ENCODE peak calls at places on chromosomes 13 and 19, in nine cellular contexts. O is thyroid gland; X is left lung; W is psoas muscle; H is effector memory CD4-positive, alpha-beta T cell; G is naive thymus-derived CD4-positive, alpha-beta T cell; Z is spleen; C is uterus; N is GM23248. L is an unnamed sample.

GRCh38 chr13:76846363-76846762 is 39.8 kb downstream of the KCTD12 start:
- DNase-seq in H (no peak), Z (no peak), N (peak), O (no peak), C (no peak), X (no peak), W (no peak), G (no peak), L (no peak)

GRCh38 chr13:78608705-78609463 is 5.5 kb upstream of the POU4F1 start:
- DNase-seq in C (no peak), H (no peak), N (peak), X (peak), G (no peak), W (no peak), Z (peak), O (no peak), L (no peak)

GRCh38 chr19:18671303-18672043 is 12.0 kb upstream of the CRTC1 start:
- DNase-seq in W (no peak), N (no peak), O (no peak), X (no peak), Z (no peak), G (no peak), C (no peak), H (no peak), L (no peak)

GRCh38 chr13:98345103-98345899 is 168.2 kb upstream of the RNF113B start:
- DNase-seq in W (no peak), G (no peak), N (no peak), X (no peak), O (no peak), H (no peak), C (no peak), Z (no peak), L (no peak)

GRCh38 chr19:33463194-33463593 is 58.4 kb downstream of the PEPD start:
- DNase-seq in W (no peak), X (no peak), N (no peak), O (no peak), G (no peak), Z (no peak), C (no peak), H (no peak), L (no peak)

GRCh38 chr19:43527860-43528622 is 1.0 kb upstream of the ETHE1 start:
- DNase-seq in H (no peak), G (no peak), N (peak), O (peak), X (no peak), Z (no peak), W (peak), C (peak), L (no peak)

GRCh38 chr13:47708386-47708785 is 292.7 kb downstream of the SUCLA2 start:
- DNase-seq in Z (no peak), W (no peak), N (peak), H (no peak), O (no peak), G (no peak), X (no peak), C (no peak), L (no peak)

GRCh38 chr13:103815619-103816018 is 749.4 kb upstream of the SLC10A2 start:
- DNase-seq in N (no peak), H (no peak), Z (no peak), O (no peak), G (no peak), W (no peak), X (no peak), C (no peak), L (no peak)

GRCh38 chr13:67258482-67258881 is 28.3 kb upstream of the PCDH9 start:
- DNase-seq in N (no peak), Z (no peak), X (no peak), G (no peak), W (no peak), H (no peak), C (no peak), O (no peak), L (no peak)

GRCh38 chr19:53958168-53958571 is 4.6 kb upstream of the CACNG8 start:
- DNase-seq in C (no peak), H (no peak), W (no peak), G (no peak), O (no peak), Z (no peak), N (no peak), X (no peak), L (no peak)

GRCh38 chr19:10812902-10813404 is 23.1 kb downstream of the TMED1 start:
- DNase-seq in X (peak), O (peak), Z (peak), G (no peak), N (peak), W (peak), C (peak), H (no peak), L (no peak)

GRCh38 chr13:111973186-111974064 is 93.5 kb upstream of the SOX1 start:
- DNase-seq in H (no peak), G (no peak), X (no peak), C (no peak), W (no peak), Z (no peak), O (no peak), N (no peak), L (no peak)

GRCh38 chr13:27971776-27972618 is 2.9 kb upstream of the CDX2 start:
- DNase-seq in H (no peak), X (no peak), Z (no peak), W (no peak), C (no peak), N (no peak), G (no peak), O (no peak), L (no peak)

GRCh38 chr13:42847891-42848663 is 66.7 kb downstream of the FAM216B start:
- DNase-seq in N (peak), G (no peak), X (no peak), H (no peak), C (no peak), Z (no peak), O (no peak), W (no peak), L (no peak)

GRCh38 chr19:28968721-28969120 is 244.2 kb downstream of the UQCRFS1 start:
- DNase-seq in G (no peak), N (no peak), Z (no peak), X (no peak), H (no peak), W (no peak), O (no peak), C (no peak), L (no peak)

GRCh38 chr19:7083076-7083956 is 13.8 kb downstream of the ZNF557 start:
- DNase-seq in N (peak), X (no peak), O (no peak), W (no peak), H (no peak), C (no peak), G (no peak), Z (no peak), L (no peak)

GRCh38 chr13:33018886-33019285 is 2.7 kb downstream of the KL start:
- DNase-seq in G (no peak), X (no peak), Z (no peak), O (no peak), H (no peak), N (no peak), W (no peak), C (no peak), L (no peak)

GRCh38 chr13:70108276-70108845 is at the start of gene KLHL1:
- DNase-seq in G (no peak), X (no peak), Z (no peak), N (no peak), H (no peak), W (no peak), O (no peak), C (no peak), L (no peak)

GRCh38 chr13:99150575-99151370 is 49.9 kb upstream of the UBAC2 start:
- DNase-seq in G (no peak), X (no peak), C (no peak), O (peak), N (peak), Z (no peak), W (no peak), H (no peak), L (no peak)

GRCh38 chr19:31350693-31351211 is 1.5 kb upstream of the TSHZ3 start:
- DNase-seq in N (peak), Z (peak), W (peak), X (peak), O (peak), C (peak), H (no peak), G (no peak), L (no peak)

GRCh38 chr13:35630551-35631275 is 154.2 kb upstream of the MAB21L1 start:
- DNase-seq in X (no peak), N (peak), C (no peak), Z (no peak), G (no peak), W (no peak), H (no peak), O (no peak), L (no peak)

GRCh38 chr19:484494-484893 is 11.8 kb upstream of the MADCAM1 start:
- DNase-seq in W (peak), O (no peak), G (no peak), Z (no peak), C (no peak), H (no peak), X (peak), N (no peak), L (no peak)

GRCh38 chr19:488505-489417 is 7.5 kb upstream of the MADCAM1 start:
- DNase-seq in X (peak), N (peak), Z (peak), W (peak), C (peak), O (peak), H (peak), G (peak), L (peak)

GRCh38 chr19:483332-484072 is 12.8 kb upstream of the MADCAM1 start:
- DNase-seq in N (no peak), W (peak), H (no peak), Z (peak), X (peak), G (no peak), C (no peak), O (no peak), L (no peak)

GRCh38 chr19:485122-485521 is 11.2 kb upstream of the MADCAM1 start:
- DNase-seq in W (peak), O (no peak), Z (no peak), C (no peak), G (no peak), N (no peak), X (peak), H (no peak), L (no peak)

DNA sequence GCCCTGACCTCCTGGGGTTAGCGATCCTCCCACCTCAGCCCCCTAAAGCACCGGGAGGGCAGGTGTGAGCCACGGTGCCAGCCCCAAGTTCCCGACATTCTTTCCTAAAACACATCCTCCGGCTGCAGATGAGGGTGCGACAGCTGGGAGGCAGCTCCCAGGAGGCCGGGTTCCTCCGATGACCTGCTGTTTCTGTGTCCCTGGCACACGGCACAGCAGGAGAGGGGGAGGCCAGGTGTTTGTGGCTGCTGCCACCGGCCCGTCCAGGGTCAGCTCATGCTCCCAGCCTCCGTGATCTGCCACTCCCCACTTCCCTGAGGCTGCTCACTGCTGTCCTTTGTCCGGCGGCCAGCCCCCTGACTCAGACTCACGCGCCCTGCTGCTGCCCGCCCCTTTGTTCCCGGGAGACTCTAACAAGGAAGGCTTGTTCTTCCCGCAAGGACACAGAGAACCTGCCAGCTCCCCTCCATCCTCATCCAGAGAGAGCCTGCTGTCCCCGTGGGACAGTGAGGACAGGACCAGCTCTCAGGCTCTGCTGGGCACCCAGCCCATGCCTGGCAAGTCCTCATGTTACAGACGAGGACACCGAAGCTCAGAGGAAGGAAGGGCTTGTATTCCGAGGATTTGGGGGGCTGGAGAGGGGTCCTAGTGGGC is 10.6 kb upstream of the MADCAM1 start:
- DNase-seq in N (peak), G (no peak), O (no peak), Z (no peak), W (peak), C (no peak), H (no peak), X (peak), L (no peak)
- H3K27ac ChIP-seq in N (no peak), G (no peak), O (no peak), Z (no peak), W (no peak), C (no peak), H (no peak), X (no peak), L (no peak)

GRCh38 chr19:5046339-5047039 is 77.6 kb downstream of the KDM4B start:
- DNase-seq in Z (peak), H (no peak), O (peak), X (peak), W (peak), G (no peak), C (no peak), N (peak), L (no peak)
- H3K27ac ChIP-seq in Z (no peak), H (no peak), O (peak), X (no peak), W (peak), G (no peak), C (no peak), N (peak), L (no peak)

GRCh38 chr19:56594446-56594782 is 688 bp upstream of the ZNF71 start:
- DNase-seq in W (no peak), O (no peak), G (no peak), C (no peak), N (no peak), X (no peak), Z (no peak), H (no peak), L (no peak)

GRCh38 chr19:56594783-56595547 is at the start of gene ZNF71:
- DNase-seq in X (peak), W (peak), Z (peak), G (peak), N (peak), C (peak), O (peak), H (peak), L (peak)

GRCh38 chr19:56597696-56598095 is 2.6 kb downstream of the ZNF71 start:
- DNase-seq in G (no peak), O (no peak), X (no peak), H (no peak), Z (no peak), C (no peak), W (no peak), N (peak), L (no peak)

GRCh38 chr19:56596676-56597075 is 1.6 kb downstream of the ZNF71 start:
- DNase-seq in N (no peak), W (no peak), X (no peak), C (no peak), H (no peak), G (no peak), O (no peak), Z (no peak), L (no peak)

DNA sequence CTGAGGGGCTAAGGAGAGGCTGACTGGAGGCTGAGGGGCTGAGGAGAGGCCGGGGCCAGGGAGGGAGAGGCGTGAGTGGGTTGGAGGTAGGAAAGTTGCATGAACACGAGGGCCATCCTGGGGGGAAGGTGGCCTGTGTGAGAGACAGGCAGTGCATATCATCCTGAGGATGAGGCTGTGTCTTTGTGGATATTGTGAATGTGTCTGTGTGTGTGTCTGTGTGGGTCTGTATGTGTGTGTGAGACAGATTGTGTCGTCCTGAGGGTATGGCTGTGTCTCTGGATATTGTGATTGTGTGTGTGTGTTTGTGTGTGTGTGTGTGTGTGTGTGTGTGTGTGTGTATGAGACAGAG is 422 bp downstream of the ZNF71 start:
- DNase-seq in G (no peak), Z (no peak), X (no peak), C (no peak), H (no peak), O (no peak), N (no peak), W (no peak), L (no peak)
- H3K27ac ChIP-seq in G (peak), Z (peak), X (no peak), C (peak), H (peak), O (peak), N (no peak), W (peak), L (peak)

GRCh38 chr13:90713436-90714133 is 633.9 kb upstream of the MIR17HG start:
- DNase-seq in G (no peak), H (no peak), X (no peak), W (no peak), N (no peak), C (no peak), O (no peak), Z (no peak), L (no peak)

GRCh38 chr13:90723381-90723780 is 624.1 kb upstream of the MIR17HG start:
- DNase-seq in W (no peak), C (no peak), N (no peak), Z (no peak), O (no peak), H (no peak), G (no peak), X (no peak), L (no peak)

GRCh38 chr13:90719452-90719851 is 628.0 kb upstream of the MIR17HG start:
- DNase-seq in W (no peak), G (no peak), N (peak), C (no peak), Z (no peak), X (no peak), H (no peak), O (no peak), L (no peak)

GRCh38 chr13:90721937-90722336 is 625.5 kb upstream of the MIR17HG start:
- DNase-seq in H (no peak), O (no peak), W (no peak), G (no peak), X (no peak), N (no peak), Z (no peak), C (no peak), L (no peak)

GRCh38 chr13:90717451-90717936 is 630.0 kb upstream of the MIR17HG start:
- DNase-seq in O (no peak), H (no peak), W (no peak), N (peak), G (no peak), X (no peak), C (no peak), Z (no peak), L (no peak)
- H3K27ac ChIP-seq in O (no peak), H (no peak), W (no peak), N (peak), G (no peak), X (no peak), C (no peak), Z (no peak), L (no peak)

GRCh38 chr13:106095406-106095805 is 440.1 kb downstream of the EFNB2 start:
- DNase-seq in X (no peak), O (no peak), G (no peak), H (no peak), Z (no peak), C (no peak), W (no peak), N (no peak), L (no peak)

GRCh38 chr13:106099765-106100164 is 435.7 kb downstream of the EFNB2 start:
- DNase-seq in N (no peak), H (no peak), X (peak), W (no peak), C (no peak), O (no peak), Z (no peak), G (no peak), L (no peak)

GRCh38 chr13:106098778-106099177 is 436.7 kb downstream of the EFNB2 start:
- DNase-seq in Z (no peak), X (no peak), C (no peak), W (no peak), O (no peak), G (no peak), N (no peak), H (no peak), L (no peak)

GRCh38 chr13:106095919-106096318 is 439.5 kb downstream of the EFNB2 start:
- DNase-seq in W (no peak), Z (no peak), H (no peak), X (no peak), G (no peak), N (no peak), O (no peak), C (no peak), L (no peak)

GRCh38 chr13:106096661-106097092 is 438.8 kb downstream of the EFNB2 start:
- DNase-seq in W (no peak), O (no peak), C (no peak), Z (no peak), G (no peak), X (no peak), N (no peak), H (no peak), L (no peak)
- H3K27ac ChIP-seq in W (no peak), O (no peak), C (no peak), Z (no peak), G (no peak), X (no peak), N (no peak), H (no peak), L (no peak)

DNA sequence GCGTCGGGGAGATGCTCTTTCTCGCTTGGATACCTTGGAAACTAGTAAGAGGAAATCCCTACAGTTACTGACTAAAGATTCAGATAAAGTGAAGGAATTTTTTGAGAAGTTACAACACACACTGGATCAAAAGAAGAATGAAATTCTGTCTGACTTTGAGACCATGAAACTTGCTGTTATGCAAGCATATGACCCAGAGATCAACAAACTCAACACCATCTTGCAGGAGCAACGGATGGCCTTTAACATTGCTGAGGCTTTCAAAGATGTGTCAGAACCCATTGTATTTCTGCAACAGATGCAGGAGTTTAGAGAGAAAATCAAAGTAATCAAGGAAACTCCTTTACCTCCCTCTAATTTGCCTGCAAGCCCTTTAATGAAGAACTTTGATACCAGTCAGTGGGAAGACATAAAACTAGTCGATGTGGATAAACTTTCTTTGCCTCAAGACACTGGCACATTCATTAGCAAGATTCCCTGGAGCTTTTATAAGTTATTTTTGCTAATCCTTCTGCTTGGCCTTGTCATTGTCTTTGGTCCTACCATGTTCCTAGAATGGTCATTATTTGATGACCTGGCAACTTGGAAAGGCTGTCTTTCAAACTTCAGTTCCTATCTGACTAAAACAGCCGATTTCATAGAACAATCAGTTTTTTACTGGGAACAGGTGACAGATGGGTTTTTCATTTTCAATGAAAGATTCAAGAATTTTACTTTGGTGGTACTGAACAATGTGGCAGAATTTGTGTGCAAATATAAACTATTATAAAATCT is 2.7 kb upstream of the KCNRG start:
- DNase-seq in H (no peak), C (no peak), Z (no peak), N (no peak), O (no peak), G (no peak), W (no peak), X (no peak), L (no peak)
- H3K27ac ChIP-seq in H (no peak), C (no peak), Z (no peak), N (no peak), O (no peak), G (no peak), W (no peak), X (no peak), L (no peak)

GRCh38 chr13:50419896-50420295 is 404.7 kb downstream of the KCNRG start:
- DNase-seq in G (no peak), W (peak), N (no peak), Z (no peak), O (no peak), H (no peak), X (no peak), C (peak), L (no peak)

GRCh38 chr13:50421457-50422130 is 406.4 kb downstream of the KCNRG start:
- DNase-seq in X (no peak), W (no peak), H (no peak), O (no peak), Z (no peak), C (no peak), N (peak), G (no peak), L (no peak)

GRCh38 chr13:50420720-50421456 is 405.6 kb downstream of the KCNRG start:
- DNase-seq in W (no peak), Z (no peak), C (no peak), N (peak), G (no peak), X (no peak), O (no peak), H (no peak), L (no peak)

GRCh38 chr13:50424993-50425392 is 409.7 kb downstream of the KCNRG start:
- DNase-seq in X (no peak), G (no peak), H (no peak), Z (no peak), O (no peak), N (no peak), C (no peak), W (no peak), L (no peak)

GRCh38 chr13:50422181-50423148 is 407.2 kb downstream of the KCNRG start:
- DNase-seq in C (no peak), O (no peak), W (no peak), X (no peak), H (no peak), N (no peak), Z (no peak), G (no peak), L (no peak)
- H3K27ac ChIP-seq in C (peak), O (no peak), W (peak), X (no peak), H (no peak), N (no peak), Z (peak), G (no peak), L (peak)